ENCODE peak calls at places on chromosome 11, in six cellular contexts. T, O, S, N, U and Q are unnamed samples.

GRCh38 chr11:8366316-8366715 is 102.6 kb upstream of the LMO1 start:
- DNase-seq in S (no peak), O (no peak), U (no peak), N (no peak), T (no peak), Q (no peak)

GRCh38 chr11:63880031-63880841 is 36.7 kb downstream of the RCOR2 start:
- DNase-seq in U (no peak), S (no peak), N (peak; percentile 34), O (no peak), T (peak; percentile 82), Q (no peak)

GRCh38 chr11:108405706-108406105 is 61.6 kb downstream of the C11orf65 start:
- DNase-seq in T (peak; percentile 7), O (no peak), N (peak; percentile 39), U (no peak), S (no peak), Q (no peak)

GRCh38 chr11:108906826-108907225 is 242.0 kb downstream of the DDX10 start:
- DNase-seq in S (no peak), O (no peak), N (no peak), T (peak; percentile 40), U (no peak), Q (no peak)

GRCh38 chr11:60307507-60308195 is 19.4 kb upstream of the MS4A6E start:
- DNase-seq in U (no peak), N (no peak), S (no peak), T (no peak), O (no peak), Q (no peak)

GRCh38 chr11:8055836-8056526 is 25.0 kb upstream of the TUB start:
- DNase-seq in T (no peak), O (no peak), S (no peak), N (no peak), U (peak; percentile 43), Q (no peak)

GRCh38 chr11:112132737-112133136 is 31.2 kb downstream of the IL18 start:
- DNase-seq in S (no peak), U (no peak), T (no peak), O (no peak), N (no peak), Q (peak; percentile 40)

GRCh38 chr11:26028294-26028954 is 303.5 kb upstream of the ANO3 start:
- DNase-seq in U (no peak), O (no peak), S (peak; percentile 84), N (peak; percentile 88), T (peak; percentile 57), Q (peak; percentile 13)

GRCh38 chr11:37972691-37973090 is 1374.7 kb upstream of the RAG2 start:
- DNase-seq in T (no peak), N (peak; percentile 35), O (no peak), U (no peak), S (no peak), Q (no peak)

GRCh38 chr11:100576044-100577021 is 110.8 kb upstream of the ARHGAP42 start:
- DNase-seq in S (peak; percentile 69), O (peak; percentile 30), U (no peak), T (peak; percentile 73), N (peak; percentile 72), Q (peak; percentile 63)

GRCh38 chr11:110711776-110712642 is at the start of gene ARHGAP20:
- DNase-seq in U (peak; percentile 80), N (peak; percentile 58), S (peak; percentile 74), O (peak; percentile 56), T (peak; percentile 71), Q (peak; percentile 75)

GRCh38 chr11:73983764-73984543 is 1.3 kb upstream of the UCP2 start:
- DNase-seq in T (no peak), S (no peak), N (no peak), U (no peak), O (no peak), Q (no peak)

GRCh38 chr11:6481924-6482275 is 599 bp downstream of the TIMM10B start:
- DNase-seq in U (no peak), N (no peak), S (no peak), T (no peak), O (no peak), Q (no peak)
- H2AK5ac ChIP-seq in U (peak overlapping the region; percentile 91), N (peak overlapping the region; percentile 87), S (peak overlapping the region; percentile 49), T (peak overlapping the region; percentile 87), O (peak overlapping the region; percentile 36), Q (peak overlapping the region; percentile 98)

GRCh38 chr11:120343429-120343828 is 7.2 kb downstream of the ARHGEF12 start:
- DNase-seq in O (no peak), N (no peak), S (no peak), T (no peak), U (no peak), Q (no peak)
- H3K4me3 ChIP-seq in O (no peak overlapping the region), N (no peak overlapping the region), S (no peak overlapping the region), T (no peak overlapping the region), U (no peak overlapping the region), Q (no peak overlapping the region)

GRCh38 chr11:11555228-11555627 is 66.6 kb downstream of the GALNT18 start:
- DNase-seq in T (no peak), O (no peak), N (no peak), U (no peak), S (no peak), Q (no peak)
- H3K4ac ChIP-seq in T (no peak overlapping the region), O (no peak overlapping the region), N (no peak overlapping the region), U (no peak overlapping the region), S (no peak overlapping the region), Q (no peak overlapping the region)

GRCh38 chr11:105611837-105612480 is 2.1 kb downstream of the GRIA4 start:
- DNase-seq in T (no peak), O (no peak), S (no peak), U (no peak), N (peak; percentile 13), Q (peak; percentile 31)
- H2AK5ac ChIP-seq in T (no peak overlapping the region), O (no peak overlapping the region), S (no peak overlapping the region), U (peak overlapping the region; percentile 19), N (no peak overlapping the region), Q (no peak overlapping the region)

GRCh38 chr11:124482362-124483147 is 37.1 kb upstream of the OR8B8 start:
- DNase-seq in S (peak; percentile 5), T (peak; percentile 28), U (no peak), N (peak; percentile 65), O (no peak), Q (peak; percentile 33)
- H3K4me3 ChIP-seq in S (no peak overlapping the region), T (no peak overlapping the region), U (no peak overlapping the region), N (peak overlapping the region; percentile 14), O (no peak overlapping the region), Q (no peak overlapping the region)